ENCODE peak calls at places on chromosomes 16 and 17, in eight cellular contexts. One of them, this sample, is unnamed.

GRCh38 chr16:51164167-51164566 is 13.1 kb upstream of the SALL1 start:
- DNase-seq in kidney: no peak
- DNase-seq in fibroblast of villous mesenchyme: no peak
- DNase-seq in HFFc6: peak; percentile 79
- DNase-seq in bronchial epithelial cell: peak; percentile 1
- DNase-seq in foreskin fibroblast: peak; percentile 46
- DNase-seq in AG10803: peak; percentile 62
- DNase-seq in stomach: no peak
- DNase-seq in this sample: no peak

GRCh38 chr17:72514888-72515287 is 394.1 kb downstream of the SOX9 start:
- DNase-seq in kidney: no peak
- DNase-seq in HFFc6: no peak
- DNase-seq in AG10803: peak; percentile 33
- DNase-seq in foreskin fibroblast: peak; percentile 79
- DNase-seq in fibroblast of villous mesenchyme: peak; percentile 34
- DNase-seq in stomach: no peak
- DNase-seq in bronchial epithelial cell: peak; percentile 30
- DNase-seq in this sample: no peak

GRCh38 chr17:35257080-35257701 is 14.3 kb downstream of the SLFN5 start:
- DNase-seq in AG10803: peak; percentile 42
- DNase-seq in stomach: peak; percentile 89
- DNase-seq in HFFc6: peak; percentile 38
- DNase-seq in fibroblast of villous mesenchyme: peak; percentile 56
- DNase-seq in kidney: no peak
- DNase-seq in bronchial epithelial cell: peak; percentile 85
- DNase-seq in foreskin fibroblast: peak; percentile 63
- DNase-seq in this sample: no peak

GRCh38 chr17:44079877-44080821 is 9.6 kb downstream of the G6PC3 start:
- DNase-seq in foreskin fibroblast: no peak
- DNase-seq in stomach: no peak
- DNase-seq in kidney: peak; percentile 51
- DNase-seq in bronchial epithelial cell: no peak
- DNase-seq in HFFc6: no peak
- DNase-seq in AG10803: no peak
- DNase-seq in fibroblast of villous mesenchyme: no peak
- DNase-seq in this sample: no peak

GRCh38 chr17:78172284-78173024 is 4.1 kb downstream of the SYNGR2 start:
- DNase-seq in AG10803: no peak
- DNase-seq in kidney: peak; percentile 87
- DNase-seq in stomach: peak; percentile 73
- DNase-seq in fibroblast of villous mesenchyme: no peak
- DNase-seq in bronchial epithelial cell: no peak
- DNase-seq in HFFc6: no peak
- DNase-seq in foreskin fibroblast: no peak
- DNase-seq in this sample: no peak

GRCh38 chr16:82425661-82426060 is 201.1 kb upstream of the CDH13 start:
- DNase-seq in AG10803: no peak
- DNase-seq in fibroblast of villous mesenchyme: no peak
- DNase-seq in foreskin fibroblast: no peak
- DNase-seq in stomach: no peak
- DNase-seq in bronchial epithelial cell: peak; percentile 60
- DNase-seq in kidney: no peak
- DNase-seq in HFFc6: no peak
- DNase-seq in this sample: no peak

GRCh38 chr16:3698941-3699340 is 18.4 kb downstream of the TRAP1 start:
- DNase-seq in fibroblast of villous mesenchyme: no peak
- DNase-seq in bronchial epithelial cell: no peak
- DNase-seq in stomach: no peak
- DNase-seq in AG10803: no peak
- DNase-seq in kidney: no peak
- DNase-seq in foreskin fibroblast: no peak
- DNase-seq in HFFc6: no peak
- DNase-seq in this sample: no peak

GRCh38 chr17:45162022-45162687 is 480 bp downstream of the HEXIM2 start:
- DNase-seq in bronchial epithelial cell: no peak
- DNase-seq in HFFc6: no peak
- DNase-seq in foreskin fibroblast: no peak
- DNase-seq in fibroblast of villous mesenchyme: no peak
- DNase-seq in AG10803: no peak
- DNase-seq in stomach: no peak
- DNase-seq in kidney: peak; percentile 82
- DNase-seq in this sample: no peak

GRCh38 chr16:55605756-55606155 is 39.3 kb downstream of the CAPNS2 start:
- DNase-seq in AG10803: peak; percentile 72
- DNase-seq in bronchial epithelial cell: peak; percentile 24
- DNase-seq in fibroblast of villous mesenchyme: no peak
- DNase-seq in kidney: no peak
- DNase-seq in stomach: no peak
- DNase-seq in HFFc6: no peak
- DNase-seq in foreskin fibroblast: no peak
- DNase-seq in this sample: no peak

GRCh38 chr17:62824290-62825135 is 16.4 kb upstream of the MARCHF10 start:
- DNase-seq in HFFc6: peak; percentile 98
- DNase-seq in stomach: no peak
- DNase-seq in kidney: no peak
- DNase-seq in AG10803: peak; percentile 99
- DNase-seq in foreskin fibroblast: peak; percentile 97
- DNase-seq in fibroblast of villous mesenchyme: peak; percentile 94
- DNase-seq in bronchial epithelial cell: peak; percentile 97
- DNase-seq in this sample: peak; percentile 6

GRCh38 chr16:81471882-81472281 is 27.3 kb downstream of the CMIP start:
- DNase-seq in foreskin fibroblast: no peak
- DNase-seq in kidney: peak; percentile 17
- DNase-seq in HFFc6: no peak
- DNase-seq in stomach: no peak
- DNase-seq in fibroblast of villous mesenchyme: no peak
- DNase-seq in AG10803: no peak
- DNase-seq in bronchial epithelial cell: no peak
- DNase-seq in this sample: no peak

GRCh38 chr17:48406936-48407567 is 23.0 kb downstream of the SKAP1 start:
- DNase-seq in kidney: no peak
- DNase-seq in HFFc6: no peak
- DNase-seq in foreskin fibroblast: no peak
- DNase-seq in bronchial epithelial cell: no peak
- DNase-seq in fibroblast of villous mesenchyme: no peak
- DNase-seq in AG10803: no peak
- DNase-seq in stomach: no peak
- DNase-seq in this sample: no peak

GRCh38 chr17:80158846-80159245 is 11.0 kb upstream of the CARD14 start:
- DNase-seq in kidney: no peak
- DNase-seq in AG10803: no peak
- DNase-seq in bronchial epithelial cell: no peak
- DNase-seq in HFFc6: no peak
- DNase-seq in foreskin fibroblast: no peak
- DNase-seq in stomach: no peak
- DNase-seq in fibroblast of villous mesenchyme: no peak
- DNase-seq in this sample: no peak

GRCh38 chr17:14559720-14560119 is 258.8 kb downstream of the HS3ST3B1 start:
- DNase-seq in bronchial epithelial cell: no peak
- DNase-seq in HFFc6: no peak
- DNase-seq in stomach: no peak
- DNase-seq in foreskin fibroblast: no peak
- DNase-seq in AG10803: no peak
- DNase-seq in kidney: no peak
- DNase-seq in fibroblast of villous mesenchyme: no peak
- DNase-seq in this sample: no peak
- TF ChIP-seq CTCF in bronchial epithelial cell: no peak
- TF ChIP-seq CTCF in HFFc6: no peak
- TF ChIP-seq CTCF in stomach: no peak
- TF ChIP-seq CTCF in foreskin fibroblast: no peak
- TF ChIP-seq CTCF in AG10803: no peak
- TF ChIP-seq CTCF in kidney: no peak
- TF ChIP-seq CTCF in fibroblast of villous mesenchyme: no peak
- TF ChIP-seq CTCF in this sample: no peak

GRCh38 chr16:69399361-69399760 is 13.6 kb upstream of the TERF2 start:
- DNase-seq in stomach: no peak
- DNase-seq in kidney: no peak
- DNase-seq in HFFc6: peak; percentile 22
- DNase-seq in bronchial epithelial cell: peak; percentile 47
- DNase-seq in fibroblast of villous mesenchyme: no peak
- DNase-seq in AG10803: peak; percentile 48
- DNase-seq in foreskin fibroblast: peak; percentile 87
- DNase-seq in this sample: no peak

GRCh38 chr16:69393898-69394849 is 8.4 kb upstream of the TERF2 start:
- DNase-seq in bronchial epithelial cell: no peak
- DNase-seq in foreskin fibroblast: peak; percentile 28
- DNase-seq in HFFc6: no peak
- DNase-seq in fibroblast of villous mesenchyme: peak; percentile 86
- DNase-seq in AG10803: no peak
- DNase-seq in kidney: no peak
- DNase-seq in stomach: no peak
- DNase-seq in this sample: no peak

GRCh38 chr16:69396187-69397061 is 10.6 kb upstream of the TERF2 start:
- DNase-seq in kidney: no peak
- DNase-seq in fibroblast of villous mesenchyme: peak; percentile 99
- DNase-seq in stomach: peak; percentile 78
- DNase-seq in bronchial epithelial cell: peak; percentile 87
- DNase-seq in HFFc6: peak; percentile 92
- DNase-seq in AG10803: peak; percentile 97
- DNase-seq in foreskin fibroblast: peak; percentile 94
- DNase-seq in this sample: peak; percentile 88

GRCh38 chr16:69397821-69398521 is 12.2 kb upstream of the TERF2 start:
- DNase-seq in foreskin fibroblast: peak; percentile 88
- DNase-seq in fibroblast of villous mesenchyme: peak; percentile 88
- DNase-seq in bronchial epithelial cell: peak; percentile 77
- DNase-seq in kidney: no peak
- DNase-seq in stomach: no peak
- DNase-seq in HFFc6: peak; percentile 72
- DNase-seq in AG10803: peak; percentile 82
- DNase-seq in this sample: peak; percentile 78

GRCh38 chr16:69395859-69396186 is 10.0 kb upstream of the TERF2 start:
- DNase-seq in kidney: no peak
- DNase-seq in bronchial epithelial cell: no peak
- DNase-seq in fibroblast of villous mesenchyme: no peak
- DNase-seq in stomach: no peak
- DNase-seq in AG10803: no peak
- DNase-seq in HFFc6: no peak
- DNase-seq in foreskin fibroblast: no peak
- DNase-seq in this sample: no peak
- TF ChIP-seq CTCF in kidney: no peak
- TF ChIP-seq CTCF in bronchial epithelial cell: no peak
- TF ChIP-seq CTCF in fibroblast of villous mesenchyme: no peak
- TF ChIP-seq CTCF in stomach: no peak
- TF ChIP-seq CTCF in AG10803: no peak
- TF ChIP-seq CTCF in HFFc6: no peak
- TF ChIP-seq CTCF in foreskin fibroblast: no peak
- TF ChIP-seq CTCF in this sample: no peak

GRCh38 chr17:65553646-65554567 is 7.5 kb downstream of the AXIN2 start:
- DNase-seq in AG10803: peak; percentile 84
- DNase-seq in kidney: peak; percentile 14
- DNase-seq in bronchial epithelial cell: no peak
- DNase-seq in fibroblast of villous mesenchyme: no peak
- DNase-seq in stomach: no peak
- DNase-seq in HFFc6: no peak
- DNase-seq in foreskin fibroblast: peak; percentile 73
- DNase-seq in this sample: no peak

GRCh38 chr17:65553009-65553645 is 8.3 kb downstream of the AXIN2 start:
- DNase-seq in AG10803: peak; percentile 96
- DNase-seq in HFFc6: peak; percentile 60
- DNase-seq in kidney: peak; percentile 3
- DNase-seq in stomach: no peak
- DNase-seq in bronchial epithelial cell: no peak
- DNase-seq in fibroblast of villous mesenchyme: peak; percentile 71
- DNase-seq in foreskin fibroblast: peak; percentile 82
- DNase-seq in this sample: no peak

GRCh38 chr17:65556014-65556909 is 5.2 kb downstream of the AXIN2 start:
- DNase-seq in fibroblast of villous mesenchyme: peak; percentile 73
- DNase-seq in bronchial epithelial cell: peak; percentile 35
- DNase-seq in foreskin fibroblast: peak; percentile 85
- DNase-seq in HFFc6: peak; percentile 46
- DNase-seq in stomach: peak; percentile 89
- DNase-seq in kidney: peak; percentile 92
- DNase-seq in AG10803: peak; percentile 73
- DNase-seq in this sample: no peak

GRCh38 chr17:65556910-65557348 is 4.5 kb downstream of the AXIN2 start:
- DNase-seq in kidney: no peak
- DNase-seq in foreskin fibroblast: no peak
- DNase-seq in stomach: no peak
- DNase-seq in bronchial epithelial cell: no peak
- DNase-seq in fibroblast of villous mesenchyme: no peak
- DNase-seq in AG10803: no peak
- DNase-seq in HFFc6: no peak
- DNase-seq in this sample: no peak

GRCh38 chr17:65554568-65555223 is 6.8 kb downstream of the AXIN2 start:
- DNase-seq in stomach: no peak
- DNase-seq in HFFc6: no peak
- DNase-seq in foreskin fibroblast: peak; percentile 71
- DNase-seq in fibroblast of villous mesenchyme: peak; percentile 62
- DNase-seq in kidney: no peak
- DNase-seq in bronchial epithelial cell: no peak
- DNase-seq in AG10803: peak; percentile 75
- DNase-seq in this sample: no peak
- TF ChIP-seq CTCF in stomach: no peak
- TF ChIP-seq CTCF in HFFc6: no peak
- TF ChIP-seq CTCF in foreskin fibroblast: peak; percentile 33
- TF ChIP-seq CTCF in fibroblast of villous mesenchyme: peak; percentile 17
- TF ChIP-seq CTCF in kidney: no peak
- TF ChIP-seq CTCF in bronchial epithelial cell: peak; percentile 17
- TF ChIP-seq CTCF in AG10803: peak; percentile 48
- TF ChIP-seq CTCF in this sample: no peak

GRCh38 chr17:6894206-6894528 is 62.6 kb upstream of the TEKT1 start:
- DNase-seq in kidney: no peak
- DNase-seq in stomach: no peak
- DNase-seq in fibroblast of villous mesenchyme: no peak
- DNase-seq in AG10803: no peak
- DNase-seq in bronchial epithelial cell: peak; percentile 35
- DNase-seq in HFFc6: no peak
- DNase-seq in foreskin fibroblast: peak; percentile 26
- DNase-seq in this sample: no peak
- TF ChIP-seq CTCF in kidney: peak; percentile 13
- TF ChIP-seq CTCF in stomach: no peak
- TF ChIP-seq CTCF in fibroblast of villous mesenchyme: peak; percentile 37
- TF ChIP-seq CTCF in AG10803: peak; percentile 38
- TF ChIP-seq CTCF in bronchial epithelial cell: peak; percentile 80
- TF ChIP-seq CTCF in HFFc6: peak; percentile 66
- TF ChIP-seq CTCF in foreskin fibroblast: peak; percentile 17
- TF ChIP-seq CTCF in this sample: no peak

This sample was measured in osteocyte.